ENCODE peak calls at places on chromosomes 13 and 19, in ten cellular contexts. O is CD4-positive, alpha-beta T cell; L is epithelial cell of proximal tubule; D is GM12864; S is uterus; F is progenitor cell of endocrine pancreas; C is endothelial cell; B is neural crest cell; U is cardiac fibroblast; Z is AG09309. M is an unnamed sample.

GRCh38 chr19:47619763-47620162 is 10.8 kb downstream of the BICRA start:
- DNase-seq in O (no peak), L (no peak), D (no peak), S (no peak), F (no peak), C (no peak), B (no peak), U (no peak), Z (no peak), M (no peak)

GRCh38 chr13:46593403-46593802 is 40.4 kb downstream of the LRCH1 start:
- DNase-seq in O (peak; percentile 64), L (no peak), D (no peak), S (no peak), F (no peak), C (no peak), B (no peak), U (no peak), Z (no peak), M (no peak)

GRCh38 chr13:76440568-76440967 is 445.6 kb downstream of the KCTD12 start:
- DNase-seq in O (no peak), L (no peak), D (peak; percentile 8), S (no peak), F (no peak), C (no peak), B (no peak), U (no peak), Z (no peak), M (no peak)

GRCh38 chr13:46596501-46596900 is 43.5 kb downstream of the LRCH1 start:
- DNase-seq in O (no peak), L (no peak), D (no peak), S (no peak), F (no peak), C (no peak), B (no peak), U (no peak), Z (no peak), M (no peak)

GRCh38 chr19:35328851-35329285 is at the start of gene CD22:
- DNase-seq in O (no peak), L (no peak), D (no peak), S (no peak), F (no peak), C (no peak), B (no peak), U (no peak), Z (no peak), M (no peak)

GRCh38 chr19:3692141-3693029 is 7.9 kb downstream of the PIP5K1C start:
- DNase-seq in O (peak; percentile 36), L (no peak), D (no peak), S (no peak), F (no peak), C (peak; percentile 57), B (peak; percentile 52), U (no peak), Z (no peak), M (no peak)

GRCh38 chr13:22735381-22735995 is 445.3 kb upstream of the SGCG start:
- DNase-seq in O (no peak), L (no peak), D (no peak), S (no peak), F (no peak), C (no peak), B (no peak), U (no peak), Z (no peak), M (no peak)

GRCh38 chr19:29673451-29674371 is 8.4 kb downstream of the PLEKHF1 start:
- DNase-seq in O (no peak), L (no peak), D (no peak), S (no peak), F (no peak), C (no peak), B (no peak), U (no peak), Z (no peak), M (no peak)

GRCh38 chr13:23321534-23322241 is 111.8 kb downstream of the SACS start:
- DNase-seq in O (no peak), L (peak; percentile 72), D (no peak), S (peak; percentile 56), F (no peak), C (no peak), B (no peak), U (peak; percentile 84), Z (peak; percentile 67), M (peak; percentile 91)

GRCh38 chr19:41330476-41330875 is 20.5 kb downstream of the CCDC97 start:
- DNase-seq in O (no peak), L (no peak), D (no peak), S (no peak), F (no peak), C (no peak), B (no peak), U (no peak), Z (no peak), M (no peak)

GRCh38 chr19:14561832-14562351 is 10.0 kb downstream of the NDUFB7 start:
- DNase-seq in O (no peak), L (no peak), D (no peak), S (no peak), F (no peak), C (no peak), B (no peak), U (peak; percentile 26), Z (no peak), M (no peak)

GRCh38 chr19:28519950-28520861 is 692.7 kb downstream of the UQCRFS1 start:
- DNase-seq in O (no peak), L (no peak), D (no peak), S (peak; percentile 18), F (no peak), C (no peak), B (no peak), U (no peak), Z (no peak), M (no peak)

GRCh38 chr19:43560687-43561086 is 14.6 kb downstream of the XRCC1 start:
- DNase-seq in O (no peak), L (no peak), D (no peak), S (no peak), F (no peak), C (no peak), B (no peak), U (peak; percentile 8), Z (no peak), M (no peak)
- TF ChIP-seq CTCF in O (no peak), L (peak; percentile 24), D (peak; percentile 12), S (no peak), F (no peak), C (no peak), B (no peak), U (peak; percentile 39), Z (peak; percentile 24), M (peak; percentile 12)

GRCh38 chr13:30792257-30793000 is 57.1 kb downstream of the ALOX5AP start:
- DNase-seq in O (no peak), L (peak; percentile 75), D (no peak), S (peak; percentile 78), F (no peak), C (no peak), B (no peak), U (peak; percentile 95), Z (peak; percentile 85), M (peak; percentile 84)
- TF ChIP-seq CTCF in O (no peak), L (peak; percentile 58), D (no peak), S (peak; percentile 6), F (peak; percentile 26), C (no peak), B (peak; percentile 41), U (peak; percentile 76), Z (peak; percentile 71), M (peak; percentile 71)

DNA sequence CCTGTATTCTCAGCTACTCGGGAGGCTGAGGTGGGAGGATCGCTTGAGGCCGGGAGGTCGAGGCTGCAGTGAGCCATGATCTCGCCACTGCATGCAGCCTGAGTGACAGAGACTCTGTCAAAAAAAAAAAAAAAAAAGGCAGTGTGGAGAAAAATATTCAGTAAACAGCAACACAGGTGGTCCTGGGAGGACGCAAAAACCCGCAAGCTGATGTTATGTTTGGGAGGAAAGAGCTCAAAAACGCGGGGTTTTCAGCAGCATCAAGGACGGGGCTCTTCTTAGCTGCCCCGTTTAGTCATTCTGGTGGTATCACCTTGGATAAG is 599 bp upstream of the ZNF784 start:
- DNase-seq in O (no peak), L (no peak), D (no peak), S (no peak), F (no peak), C (no peak), B (no peak), U (no peak), Z (no peak), M (no peak)
- TF ChIP-seq CTCF in O (no peak), L (no peak), D (no peak), S (no peak), F (no peak), C (no peak), B (no peak), U (no peak), Z (no peak), M (no peak)

DNA sequence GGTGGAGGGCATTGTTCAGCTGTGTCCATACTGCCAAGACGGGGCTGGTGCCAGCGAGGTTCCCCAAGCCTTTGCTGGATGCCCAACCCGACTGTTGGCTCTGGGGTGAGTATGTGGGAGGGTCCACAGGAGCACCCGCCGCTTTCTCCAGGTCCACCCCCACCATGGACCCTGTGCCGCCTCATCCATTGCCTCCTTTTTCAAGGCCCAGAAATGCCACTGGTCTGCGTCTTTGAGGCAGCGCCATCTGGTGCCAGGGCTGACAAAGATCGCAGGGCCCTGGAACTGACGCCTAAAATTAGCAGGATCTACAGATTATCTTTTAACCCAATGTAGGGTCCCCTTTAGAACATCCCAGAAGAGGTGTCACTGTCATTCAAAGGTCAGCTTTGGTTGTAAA is 34.6 kb downstream of the NFIX start:
- DNase-seq in O (no peak), L (no peak), D (no peak), S (no peak), F (no peak), C (peak; percentile 44), B (no peak), U (peak; percentile 35), Z (no peak), M (no peak)
- TF ChIP-seq CTCF in O (no peak), L (peak; percentile 56), D (peak; percentile 36), S (peak; percentile 37), F (no peak), C (no peak), B (peak; percentile 35), U (peak; percentile 27), Z (peak; percentile 32), M (peak; percentile 54)

GRCh38 chr19:39502640-39503417 is 4.1 kb downstream of the DLL3 start:
- DNase-seq in O (peak; percentile 68), L (no peak), D (no peak), S (peak; percentile 46), F (peak; percentile 53), C (peak; percentile 89), B (peak; percentile 73), U (peak; percentile 79), Z (no peak), M (no peak)
- TF ChIP-seq CTCF in O (peak; percentile 68), L (peak; percentile 65), D (peak; percentile 90), S (peak; percentile 63), F (peak; percentile 89), C (peak; percentile 100), B (peak; percentile 85), U (peak; percentile 26), Z (peak; percentile 37), M (peak; percentile 28)

GRCh38 chr19:19997656-19998268 is 41.5 kb downstream of the ZNF682 start:
- DNase-seq in O (peak; percentile 28), L (no peak), D (no peak), S (no peak), F (no peak), C (peak; percentile 50), B (peak; percentile 8), U (no peak), Z (no peak), M (no peak)
- TF ChIP-seq CTCF in O (peak; percentile 70), L (peak; percentile 40), D (peak; percentile 68), S (peak; percentile 71), F (peak; percentile 59), C (peak; percentile 86), B (peak; percentile 61), U (peak; percentile 60), Z (peak; percentile 57), M (peak; percentile 25)

GRCh38 chr19:6736169-6736916 is 1.0 kb downstream of the GPR108 start:
- DNase-seq in O (peak; percentile 69), L (no peak), D (peak; percentile 75), S (peak; percentile 79), F (peak; percentile 39), C (peak; percentile 77), B (peak; percentile 65), U (peak; percentile 95), Z (peak; percentile 61), M (peak; percentile 62)
- TF ChIP-seq CTCF in O (peak; percentile 57), L (peak; percentile 72), D (peak; percentile 77), S (peak; percentile 51), F (peak; percentile 68), C (peak; percentile 14), B (peak; percentile 70), U (peak; percentile 76), Z (peak; percentile 84), M (peak; percentile 84)